ENCODE peak calls at places on chromosomes 3 and 15, in ten cellular contexts. V is tibial nerve; Y is mucosa of descending colon; P is uterus; E is transverse colon; M is neural progenitor cell; H is CD8-positive, alpha-beta memory T cell; J is right lobe of liver; S is BE2C; A is sigmoid colon. Z is an unnamed sample.

GRCh38 chr3:105906345-105906744 is 37.5 kb upstream of the CBLB start:
- DNase-seq in A (no peak), E (no peak), M (no peak), P (no peak), Y (no peak), S (no peak), J (no peak), H (no peak), V (no peak), Z (no peak)

GRCh38 chr3:85228966-85229365 is 270.2 kb downstream of the CADM2 start:
- DNase-seq in J (no peak), P (no peak), V (no peak), M (no peak), A (no peak), E (no peak), Y (no peak), S (no peak), H (no peak), Z (no peak)

GRCh38 chr15:78934063-78935023 is 10.5 kb downstream of the CTSH start:
- DNase-seq in H (no peak), V (no peak), J (no peak), Y (no peak), E (no peak), P (no peak), M (no peak), A (no peak), S (no peak), Z (no peak)

GRCh38 chr15:31328425-31328998 is 1.9 kb downstream of the KLF13 start:
- DNase-seq in V (no peak), E (no peak), J (peak; percentile 59), A (no peak), M (no peak), P (no peak), Y (no peak), H (peak; percentile 76), S (peak; percentile 40), Z (no peak)

GRCh38 chr3:138850151-138850550 is 15.4 kb upstream of the PIK3CB start:
- DNase-seq in Y (peak; percentile 38), S (no peak), E (no peak), A (no peak), M (no peak), J (no peak), V (no peak), P (no peak), H (no peak), Z (no peak)

GRCh38 chr15:64597469-64597806 is 137.1 kb downstream of the ZNF609 start:
- DNase-seq in A (no peak), Y (no peak), H (peak; percentile 6), M (no peak), J (no peak), E (no peak), P (no peak), S (peak; percentile 48), V (no peak), Z (no peak)

GRCh38 chr15:93233710-93234109 is 144.7 kb upstream of the RGMA start:
- DNase-seq in Y (no peak), P (no peak), S (no peak), H (no peak), A (no peak), V (no peak), J (no peak), M (no peak), E (no peak), Z (no peak)

GRCh38 chr3:110686691-110687090 is 384.9 kb upstream of the NECTIN3 start:
- DNase-seq in V (no peak), J (no peak), Y (no peak), P (no peak), S (no peak), H (no peak), M (no peak), E (no peak), A (no peak), Z (no peak)

GRCh38 chr3:73609655-73610054 is 15.1 kb downstream of the PDZRN3 start:
- DNase-seq in H (no peak), E (no peak), M (no peak), J (no peak), Y (no peak), A (no peak), P (no peak), S (no peak), V (no peak), Z (no peak)

GRCh38 chr15:67134577-67135492 is 69.4 kb downstream of the SMAD3 start:
- DNase-seq in P (no peak), A (peak; percentile 66), E (no peak), S (no peak), H (peak; percentile 22), M (no peak), J (no peak), V (no peak), Y (no peak), Z (no peak)

GRCh38 chr3:127707777-127708438 is 35.2 kb downstream of the ABTB1 start:
- DNase-seq in H (no peak), J (peak; percentile 11), V (no peak), A (peak; percentile 70), S (no peak), P (peak; percentile 14), M (no peak), Y (no peak), E (peak; percentile 5), Z (no peak)

GRCh38 chr3:154758109-154758868 is 321.8 kb upstream of the MME start:
- DNase-seq in V (no peak), J (no peak), A (no peak), M (no peak), E (no peak), Y (no peak), S (no peak), H (no peak), P (no peak), Z (peak; percentile 19)

GRCh38 chr15:85407421-85408269 is 27.2 kb downstream of the AKAP13 start:
- DNase-seq in E (no peak), A (no peak), H (no peak), V (no peak), P (no peak), M (no peak), Y (no peak), J (no peak), S (no peak), Z (no peak)

DNA sequence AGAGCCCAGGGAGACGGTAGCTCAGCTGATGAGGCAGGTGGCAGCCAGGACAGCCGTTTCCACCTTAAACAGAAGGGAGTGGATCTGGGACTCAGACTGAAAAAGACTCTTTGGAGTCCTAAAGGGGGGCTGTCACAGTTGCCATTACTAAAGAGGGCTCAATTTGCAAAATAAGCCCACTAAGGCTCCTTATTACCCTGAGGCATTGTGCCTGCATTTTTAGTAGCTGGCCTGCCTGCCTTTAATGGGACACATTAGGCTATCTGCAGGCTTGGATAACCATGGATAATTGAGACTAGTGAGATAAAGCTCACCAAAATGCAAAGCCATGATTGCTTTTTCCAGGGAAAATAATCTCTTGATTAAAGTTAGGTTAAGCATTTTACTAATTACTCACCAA is 8.7 kb downstream of the MAP3K13 start:
- DNase-seq in S (peak; percentile 79), P (no peak), Y (no peak), J (no peak), V (no peak), A (no peak), H (no peak), E (no peak), M (peak; percentile 7), Z (no peak)
- H3K4me3 ChIP-seq in S (no peak overlapping the region), P (no peak overlapping the region), Y (no peak overlapping the region), J (no peak overlapping the region), V (no peak overlapping the region), A (no peak overlapping the region), H (no peak overlapping the region), E (no peak overlapping the region), M (no peak overlapping the region), Z (no peak overlapping the region)

GRCh38 chr15:80838666-80839065 is 59.5 kb downstream of the CEMIP start:
- DNase-seq in S (no peak), M (no peak), Y (no peak), V (no peak), P (no peak), J (no peak), E (no peak), H (no peak), A (no peak), Z (no peak)
- H3K36me3 ChIP-seq in S (no peaks in the 10 kb centered on the region), M (no peaks in the 10 kb centered on the region), Y (no peaks in the 10 kb centered on the region), V (no peaks in the 10 kb centered on the region), P (no peaks in the 10 kb centered on the region), J (no peaks in the 10 kb centered on the region), E (no peaks in the 10 kb centered on the region), H (no peaks in the 10 kb centered on the region), A (no peaks in the 10 kb centered on the region), Z (peaks cover 54% of the 10 kb centered on the region)

GRCh38 chr3:36942632-36943248 is 2.1 kb downstream of the TRANK1 start:
- DNase-seq in V (no peak), S (no peak), E (no peak), J (no peak), H (no peak), A (no peak), M (no peak), P (no peak), Y (peak; percentile 64), Z (no peak)

GRCh38 chr3:36945326-36945980 is 599 bp upstream of the TRANK1 start:
- DNase-seq in A (no peak), H (no peak), Y (no peak), V (no peak), M (no peak), S (no peak), P (no peak), J (peak; percentile 25), E (no peak), Z (no peak)

GRCh38 chr3:36944012-36944640 is 728 bp downstream of the TRANK1 start:
- DNase-seq in M (peak; percentile 76), J (peak; percentile 78), P (peak; percentile 56), H (peak; percentile 44), S (peak; percentile 51), Y (peak; percentile 59), E (peak; percentile 57), A (peak; percentile 80), V (no peak), Z (no peak)

GRCh38 chr3:36943601-36944000 is 1.3 kb downstream of the TRANK1 start:
- DNase-seq in P (no peak), H (no peak), E (no peak), S (no peak), A (no peak), V (no peak), J (no peak), Y (no peak), M (peak; percentile 32), Z (no peak)

DNA sequence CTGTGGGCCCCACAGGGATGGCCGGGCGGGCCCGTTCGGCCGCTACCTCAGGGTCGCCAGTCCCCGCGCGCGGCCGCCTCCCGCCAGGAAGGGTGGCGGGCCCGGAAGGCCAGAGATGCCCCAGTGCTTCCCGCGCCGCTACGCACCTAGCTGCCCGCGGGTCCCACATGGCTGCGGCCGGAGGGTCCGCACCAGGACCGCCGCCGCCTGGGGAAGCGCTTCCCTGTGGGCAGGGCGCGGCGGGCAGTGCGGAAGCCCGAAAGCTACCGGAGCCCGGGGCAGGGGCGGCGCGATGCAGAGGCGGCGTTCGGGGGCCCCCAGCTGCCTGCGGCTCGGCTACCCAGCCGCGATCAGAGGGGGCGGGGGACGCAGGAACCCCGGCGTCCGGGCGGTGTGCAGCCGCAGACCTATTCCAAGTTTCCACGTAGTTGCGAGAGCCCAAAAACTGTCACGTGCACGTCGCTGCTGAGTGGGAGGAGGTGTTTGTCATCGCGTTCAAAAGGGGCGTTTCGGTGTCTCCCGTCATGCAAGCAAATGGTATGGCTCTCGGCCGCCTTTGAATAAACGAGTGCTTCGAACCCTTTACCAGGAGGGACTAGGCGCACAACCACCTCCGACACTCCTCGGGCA is at the start of gene TRANK1:
- DNase-seq in H (peak; percentile 85), S (peak; percentile 21), M (peak; percentile 56), J (peak; percentile 73), E (peak; percentile 71), P (peak; percentile 69), Y (peak; percentile 71), V (peak; percentile 35), A (peak; percentile 89), Z (no peak)
- H3K4me3 ChIP-seq in H (peak within 1 kb of the TSS; percentile 64), S (peak within 1 kb of the TSS; percentile 63), M (peak within 1 kb of the TSS; percentile 52), J (peak within 1 kb of the TSS; percentile 87), E (peak within 1 kb of the TSS; percentile 87), P (peak within 1 kb of the TSS; percentile 60), Y (peak within 1 kb of the TSS; percentile 47), V (peak within 1 kb of the TSS; percentile 81), A (peak within 1 kb of the TSS; percentile 78), Z (peak within 1 kb of the TSS; percentile 64)

GRCh38 chr15:42233107-42233506 is 25.0 kb upstream of the VPS39 start:
- DNase-seq in S (no peak), E (no peak), M (no peak), H (no peak), Y (no peak), J (no peak), V (no peak), P (no peak), A (no peak), Z (no peak)
- H3K36me3 ChIP-seq in S (peaks cover 61% of the 10 kb centered on the region), E (peaks cover 54% of the 10 kb centered on the region), M (peaks cover 4% of the 10 kb centered on the region), H (peaks cover 40% of the 10 kb centered on the region), Y (peaks cover 3% of the 10 kb centered on the region), J (no peaks in the 10 kb centered on the region), V (peaks cover 92% of the 10 kb centered on the region), P (peaks cover 2% of the 10 kb centered on the region), A (peaks cover 99% of the 10 kb centered on the region), Z (peaks cover 9% of the 10 kb centered on the region)